ENCODE peak calls at places on chromosome 10, in nine cellular contexts. Y, W, K, E, X, B, S, P and J are unnamed samples.

GRCh38 chr10:128930422-128930821 is 536.6 kb upstream of the MGMT start:
- DNase-seq in Y (no peak), W (no peak), K (no peak), E (no peak), X (no peak), B (no peak), S (no peak), P (no peak), J (no peak)

GRCh38 chr10:82574081-82574480 is 699.1 kb downstream of the NRG3 start:
- DNase-seq in Y (no peak), W (no peak), K (no peak), E (no peak), X (no peak), B (no peak), S (no peak), P (no peak), J (no peak)

GRCh38 chr10:114821915-114822770 is 563 bp downstream of the FHIP2A start:
- DNase-seq in Y (peak; percentile 45), W (peak; percentile 37), K (peak; percentile 27), E (peak; percentile 46), X (no peak), B (peak; percentile 27), S (peak; percentile 47), P (peak; percentile 25), J (peak; percentile 76)

GRCh38 chr10:108631332-108631731 is 1292.0 kb downstream of the XPNPEP1 start:
- DNase-seq in Y (no peak), W (no peak), K (no peak), E (no peak), X (no peak), B (no peak), S (no peak), P (no peak), J (no peak)

GRCh38 chr10:88293073-88293472 is 290.0 kb downstream of the RNLS start:
- DNase-seq in Y (no peak), W (no peak), K (no peak), E (peak; percentile 28), X (no peak), B (no peak), S (no peak), P (no peak), J (no peak)

GRCh38 chr10:69810998-69811397 is 9.3 kb downstream of the COL13A1 start:
- DNase-seq in Y (no peak), W (no peak), K (no peak), E (no peak), X (no peak), B (no peak), S (no peak), P (no peak), J (no peak)

GRCh38 chr10:35639651-35640311 is 2.3 kb downstream of the FZD8 start:
- DNase-seq in Y (peak; percentile 33), W (peak; percentile 21), K (peak; percentile 20), E (peak; percentile 57), X (no peak), B (peak; percentile 19), S (peak; percentile 29), P (peak; percentile 24), J (no peak)

GRCh38 chr10:1570652-1571051 is 166.7 kb downstream of the ADARB2 start:
- DNase-seq in Y (no peak), W (no peak), K (no peak), E (no peak), X (no peak), B (no peak), S (no peak), P (no peak), J (no peak)

GRCh38 chr10:95415631-95416031 is 124.8 kb upstream of the PDLIM1 start:
- DNase-seq in Y (no peak), W (peak; percentile 63), K (no peak), E (no peak), X (no peak), B (no peak), S (no peak), P (no peak), J (no peak)

GRCh38 chr10:37146443-37146842 is 21.0 kb downstream of the ANKRD30A start:
- DNase-seq in Y (no peak), W (no peak), K (no peak), E (no peak), X (no peak), B (no peak), S (no peak), P (no peak), J (no peak)

GRCh38 chr10:128210215-128211063 is 84.2 kb upstream of the MKI67 start:
- DNase-seq in Y (peak; percentile 24), W (peak; percentile 80), K (peak; percentile 43), E (peak; percentile 49), X (no peak), B (peak; percentile 63), S (no peak), P (no peak), J (no peak)

GRCh38 chr10:52351911-52352310 is 37.8 kb downstream of the DKK1 start:
- DNase-seq in Y (peak; percentile 60), W (no peak), K (no peak), E (peak; percentile 13), X (peak; percentile 80), B (no peak), S (no peak), P (peak; percentile 36), J (no peak)

GRCh38 chr10:87093461-87094372 is 926 bp downstream of the GLUD1 start:
- DNase-seq in Y (peak; percentile 51), W (peak; percentile 64), K (peak; percentile 83), E (peak; percentile 57), X (no peak), B (peak; percentile 68), S (peak; percentile 62), P (peak; percentile 39), J (peak; percentile 84)

GRCh38 chr10:101030492-101031127 is 319 bp downstream of the PDZD7 start:
- DNase-seq in Y (no peak), W (no peak), K (no peak), E (no peak), X (no peak), B (peak; percentile 41), S (no peak), P (no peak), J (no peak)

GRCh38 chr10:99430116-99430450 is 341 bp downstream of the GOT1 start:
- DNase-seq in Y (no peak), W (no peak), K (no peak), E (no peak), X (no peak), B (no peak), S (no peak), P (no peak), J (no peak)

GRCh38 chr10:59793924-59794323 is 40.7 kb upstream of the MRLN start:
- DNase-seq in Y (peak; percentile 4), W (no peak), K (peak; percentile 26), E (peak; percentile 54), X (no peak), B (no peak), S (no peak), P (no peak), J (no peak)

DNA sequence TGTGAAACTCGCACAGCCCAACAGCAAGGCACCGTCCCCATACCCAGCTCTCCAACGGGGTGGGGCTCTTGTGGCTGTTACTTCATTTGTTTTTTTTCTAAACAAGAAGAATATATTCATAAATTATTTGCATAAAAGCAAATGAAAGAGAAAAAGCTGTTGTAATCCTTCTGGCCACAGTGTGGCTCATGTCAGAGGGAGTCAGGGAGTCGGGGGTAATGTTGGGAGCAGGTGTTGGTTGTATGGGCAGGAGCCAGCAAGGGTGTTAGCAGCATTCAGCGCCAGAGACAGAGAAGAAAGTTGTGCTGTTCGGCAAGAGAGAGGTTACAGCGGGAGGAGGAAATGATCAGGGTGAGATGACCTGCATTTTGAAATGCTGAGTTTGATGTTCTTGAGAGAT is 13.3 kb downstream of the PFKP start:
- DNase-seq in Y (no peak), W (no peak), K (no peak), E (no peak), X (no peak), B (no peak), S (no peak), P (no peak), J (no peak)
- TF ChIP-seq CTCF in Y (peak; percentile 16), W (no peak), K (no peak), E (peak; percentile 22), X (no peak), B (no peak), S (no peak), P (no peak), J (no peak)

DNA sequence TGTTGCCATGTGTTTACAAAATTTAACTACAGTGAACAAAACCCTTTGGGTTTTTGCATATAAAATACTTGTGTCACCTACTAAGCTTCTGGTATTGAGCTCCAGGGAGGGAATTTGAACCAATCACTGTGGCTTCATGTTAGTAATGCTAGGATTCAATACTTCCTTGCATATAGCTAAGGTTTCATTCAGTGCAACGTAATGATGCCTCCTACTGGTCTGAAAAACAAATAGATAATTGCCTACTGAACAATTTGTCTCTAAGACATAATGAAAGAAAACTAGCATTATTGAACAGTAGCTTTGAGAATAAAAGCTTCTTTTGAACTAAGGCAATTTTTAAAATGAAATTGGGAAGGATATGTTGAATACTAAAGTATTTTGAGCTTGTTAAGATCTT is 244.4 kb downstream of the ZWINT start:
- DNase-seq in Y (no peak), W (no peak), K (no peak), E (no peak), X (no peak), B (no peak), S (no peak), P (no peak), J (no peak)
- H3K4me3 ChIP-seq in Y (no peak overlapping the region), W (no peak overlapping the region), K (no peak overlapping the region), E (no peak overlapping the region), X (no peak overlapping the region), B (no peak overlapping the region), S (no peak overlapping the region), P (no peak overlapping the region), J (no peak overlapping the region)

DNA sequence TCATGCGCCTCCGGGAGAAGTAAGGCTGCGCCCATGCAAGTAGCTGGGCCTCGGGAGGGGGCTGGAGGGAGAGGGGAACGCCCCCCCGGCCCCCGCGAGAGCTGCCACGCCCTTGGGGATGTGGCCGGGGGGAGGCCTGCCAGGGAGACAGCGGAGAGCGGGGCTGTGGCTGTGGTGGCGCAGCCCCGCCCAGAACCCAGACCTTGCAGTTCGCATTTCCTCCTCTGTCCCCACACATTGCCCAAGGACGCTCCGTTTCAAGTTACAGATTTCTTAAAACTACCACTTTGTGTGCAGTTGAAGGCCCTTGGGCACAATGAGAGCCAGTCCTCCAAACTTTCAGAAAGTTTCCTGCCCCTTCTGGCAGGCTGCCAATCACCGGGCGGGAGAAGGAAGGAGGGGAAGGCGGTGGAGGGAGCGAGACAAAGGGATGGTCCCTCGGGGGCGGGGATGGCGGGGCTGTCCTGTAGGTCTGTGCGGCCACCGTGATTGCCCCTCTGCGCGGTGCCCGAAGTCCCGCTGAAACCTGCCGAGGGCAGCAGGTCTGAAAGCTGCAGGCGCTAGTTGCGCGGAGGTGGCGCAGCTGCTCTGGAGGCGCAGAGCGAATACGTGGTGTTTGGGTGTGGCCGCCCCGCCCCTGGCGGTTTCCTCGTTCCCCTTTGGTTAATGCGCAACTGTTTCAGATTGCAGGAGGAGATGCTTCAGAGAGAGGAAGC is 2.1 kb downstream of the VIM start:
- DNase-seq in Y (peak; percentile 71), W (peak; percentile 84), K (peak; percentile 83), E (peak; percentile 86), X (no peak), B (peak; percentile 52), S (peak; percentile 88), P (peak; percentile 53), J (peak; percentile 87)
- TF ChIP-seq CTCF in Y (no peak), W (no peak), K (peak; percentile 29), E (no peak), X (no peak), B (no peak), S (no peak), P (peak; percentile 3), J (no peak)

DNA sequence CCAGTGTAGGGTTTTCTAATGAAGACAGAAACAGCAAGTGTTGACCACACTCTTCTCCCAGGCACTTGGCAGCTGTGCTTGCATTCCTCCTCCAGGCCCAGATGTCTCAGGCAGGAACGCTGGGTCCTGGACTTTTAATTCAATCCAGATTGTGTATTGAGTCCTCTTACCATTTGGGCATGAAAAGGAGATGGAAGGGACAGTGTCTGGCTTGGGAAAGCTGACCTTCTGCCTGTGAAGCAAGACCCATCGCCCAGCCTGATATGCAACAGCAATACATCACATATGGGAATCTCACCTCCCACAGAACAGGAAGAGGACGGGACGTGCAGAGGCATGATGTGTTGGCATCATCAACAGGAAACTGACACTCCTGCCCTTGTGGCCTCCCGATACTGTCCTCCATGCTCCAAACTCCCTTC is 174.4 kb upstream of the LYZL2 start:
- DNase-seq in Y (peak; percentile 91), W (no peak), K (peak; percentile 40), E (peak; percentile 82), X (peak; percentile 87), B (no peak), S (no peak), P (no peak), J (peak; percentile 82)
- H3K4me3 ChIP-seq in Y (no peak overlapping the region), W (no peak overlapping the region), K (no peak overlapping the region), E (no peak overlapping the region), X (no peak overlapping the region), B (no peak overlapping the region), S (no peak overlapping the region), P (no peak overlapping the region), J (peak overlapping the region; percentile 12)